ENCODE peak calls at places on chromosomes 5 and 9, in seven cellular contexts. R is WERI-Rb-1, X is coronary artery, D is Panc1, E is MM.1S, F is dorsolateral prefrontal cortex, O is mesendoderm. Y is an unnamed sample.

GRCh38 chr5:149448831-149449714 is 70.0 kb upstream of the IL17B start:
- DNase-seq in R (peak; percentile 33), X (no peak), D (no peak), E (no peak), F (no peak), O (peak; percentile 75), Y (peak; percentile 81)

GRCh38 chr5:159913048-159913447 is 3.2 kb upstream of the ADRA1B start:
- DNase-seq in R (no peak), X (no peak), D (no peak), E (no peak), F (no peak), O (no peak), Y (no peak)

GRCh38 chr5:116766470-116766947 is 191.9 kb upstream of the SEMA6A start:
- DNase-seq in R (no peak), X (no peak), D (peak; percentile 42), E (no peak), F (no peak), O (peak; percentile 90), Y (no peak)

GRCh38 chr5:127337876-127338275 is 47.3 kb downstream of the MEGF10 start:
- DNase-seq in R (no peak), X (no peak), D (no peak), E (no peak), F (no peak), O (no peak), Y (no peak)

GRCh38 chr5:157215826-157216167 is 35.2 kb downstream of the ITK start:
- DNase-seq in R (no peak), X (no peak), D (no peak), E (no peak), F (no peak), O (peak; percentile 45), Y (peak; percentile 72)

GRCh38 chr9:27539479-27540441 is 10.1 kb upstream of the MOB3B start:
- DNase-seq in R (no peak), X (peak; percentile 75), D (no peak), E (no peak), F (no peak), O (no peak), Y (no peak)

GRCh38 chr5:171850354-171850947 is 64.8 kb downstream of the SMIM23 start:
- DNase-seq in R (no peak), X (no peak), D (no peak), E (peak; percentile 10), F (no peak), O (peak; percentile 90), Y (peak; percentile 60)

GRCh38 chr9:91847576-91847975 is 102.5 kb downstream of the ROR2 start:
- DNase-seq in R (no peak), X (peak; percentile 64), D (no peak), E (no peak), F (peak; percentile 59), O (no peak), Y (no peak)

GRCh38 chr5:321233-321725 is at the start of gene AHRR:
- DNase-seq in R (peak; percentile 71), X (no peak), D (no peak), E (peak; percentile 35), F (peak; percentile 69), O (peak; percentile 73), Y (no peak)
- H3K27ac ChIP-seq in R (no peak within 1 kb of the TSS), X (no peak within 1 kb of the TSS), D (peak within 1 kb of the TSS; percentile 72), E (no peak within 1 kb of the TSS), F (no peak within 1 kb of the TSS), O (no peak within 1 kb of the TSS), Y (no peak within 1 kb of the TSS)

DNA sequence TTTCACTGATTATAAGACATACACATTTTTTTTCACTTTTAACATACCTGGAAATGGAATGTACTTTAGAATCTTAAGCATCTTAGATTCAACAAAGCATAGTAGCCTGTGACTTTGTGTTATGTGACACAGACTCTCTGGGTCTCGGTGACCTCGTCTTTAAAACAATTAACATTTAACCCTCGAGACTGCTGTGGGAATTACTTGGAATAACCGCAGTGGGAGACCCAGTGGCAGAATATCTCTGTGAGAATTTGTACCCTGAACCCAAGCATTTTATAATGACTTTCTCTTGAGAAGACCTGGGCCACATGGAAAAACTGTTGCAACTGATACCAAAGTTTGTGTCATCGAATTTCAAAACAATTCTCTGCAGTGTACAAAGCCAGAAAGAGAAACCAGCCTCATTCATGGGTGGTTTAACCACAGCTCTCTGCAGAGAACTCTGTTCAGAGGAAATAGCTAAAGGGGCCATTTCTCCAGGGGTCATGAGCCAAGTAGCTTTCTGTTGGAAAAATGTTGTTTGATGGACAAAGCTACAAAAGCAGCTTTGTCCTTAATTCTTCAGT is 10.0 kb upstream of the RETREG1 start:
- DNase-seq in R (no peak), X (no peak), D (no peak), E (peak; percentile 35), F (no peak), O (no peak), Y (no peak)
- H3K27ac ChIP-seq in R (no peak overlapping the region), X (no peak overlapping the region), D (no peak overlapping the region), E (no peak overlapping the region), F (no peak overlapping the region), O (no peak overlapping the region), Y (no peak overlapping the region)

GRCh38 chr9:130336885-130337284 is 71.3 kb downstream of the HMCN2 start:
- DNase-seq in R (peak; percentile 80), X (no peak), D (no peak), E (no peak), F (no peak), O (no peak), Y (no peak)
- H3K27ac ChIP-seq in R (peak overlapping the region; percentile 57), X (no peak overlapping the region), D (no peak overlapping the region), E (no peak overlapping the region), F (no peak overlapping the region), O (no peak overlapping the region), Y (no peak overlapping the region)

GRCh38 chr9:127035948-127036347 is 86.5 kb downstream of the ANGPTL2 start:
- DNase-seq in R (no peak), X (no peak), D (no peak), E (no peak), F (no peak), O (no peak), Y (no peak)

GRCh38 chr9:127034691-127035090 is 87.7 kb downstream of the ANGPTL2 start:
- DNase-seq in R (no peak), X (no peak), D (no peak), E (no peak), F (no peak), O (no peak), Y (no peak)

GRCh38 chr9:127033784-127034183 is 88.7 kb downstream of the ANGPTL2 start:
- DNase-seq in R (no peak), X (no peak), D (no peak), E (no peak), F (no peak), O (no peak), Y (no peak)

GRCh38 chr9:127036437-127036836 is 86.0 kb downstream of the ANGPTL2 start:
- DNase-seq in R (no peak), X (no peak), D (no peak), E (no peak), F (no peak), O (no peak), Y (no peak)

DNA sequence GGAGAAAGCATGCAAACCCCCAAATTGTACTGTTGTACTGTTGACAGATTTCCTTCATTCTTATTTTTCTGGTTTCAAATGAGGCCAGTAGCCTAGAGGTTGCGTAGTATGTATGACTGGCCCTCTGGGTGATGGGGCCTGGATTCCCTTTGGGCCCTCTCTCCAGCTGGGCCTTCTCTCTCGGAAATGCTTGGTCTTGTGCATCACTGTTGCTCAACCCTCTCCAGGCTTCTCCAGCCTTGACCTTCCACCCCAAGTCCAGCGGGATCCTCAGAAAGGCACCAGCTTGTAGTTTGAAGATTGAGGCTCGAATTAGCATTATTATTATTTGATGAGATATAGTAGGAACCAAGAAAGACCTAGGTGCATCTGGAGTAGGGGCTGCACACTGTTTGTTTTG is 87.0 kb downstream of the ANGPTL2 start:
- DNase-seq in R (no peak), X (no peak), D (no peak), E (no peak), F (no peak), O (no peak), Y (no peak)
- H3K27ac ChIP-seq in R (no peak overlapping the region), X (peak overlapping the region; percentile 68), D (no peak overlapping the region), E (no peak overlapping the region), F (peak overlapping the region; percentile 8), O (no peak overlapping the region), Y (no peak overlapping the region)